ENCODE peak calls at places on chromosomes 3 and 15, in four cellular contexts. N, P, U and G are unnamed samples.

GRCh38 chr15:78316211-78317077 is 17.0 kb upstream of the SKIC8 start:
- DNase-seq in U (no peak), N (no peak), P (peak), G (no peak)

GRCh38 chr3:197298858-197299854 is 744 bp upstream of the DLG1 start:
- DNase-seq in P (peak), N (no peak), U (peak), G (peak)

GRCh38 chr3:108552267-108553159 is 36.7 kb downstream of the CIP2A start:
- DNase-seq in P (peak), N (no peak), U (no peak), G (no peak)

GRCh38 chr15:23422099-23422945 is 24.7 kb downstream of the GOLGA6L2 start:
- DNase-seq in N (no peak), U (no peak), P (no peak), G (no peak)

GRCh38 chr3:133934996-133935842 is 39.5 kb upstream of the RAB6B start:
- DNase-seq in P (no peak), U (no peak), N (no peak), G (no peak)

GRCh38 chr3:13890377-13891016 is 10.6 kb upstream of the WNT7A start:
- DNase-seq in U (peak), N (no peak), P (no peak), G (no peak)

GRCh38 chr15:56192659-56193442 is 50.8 kb downstream of the RFX7 start:
- DNase-seq in N (no peak), U (no peak), P (no peak), G (no peak)

GRCh38 chr3:172303941-172304558 is 144.2 kb downstream of the GHSR start:
- DNase-seq in N (no peak), U (no peak), P (no peak), G (no peak)

GRCh38 chr3:188104050-188104449 is 49.9 kb upstream of the LPP start:
- DNase-seq in P (no peak), N (no peak), U (no peak), G (no peak)

GRCh38 chr3:36911990-36912804 is 32.7 kb downstream of the TRANK1 start:
- DNase-seq in P (no peak), N (peak), U (no peak), G (no peak)

GRCh38 chr15:50055333-50056278 is 63.4 kb downstream of the ATP8B4 start:
- DNase-seq in N (no peak), U (no peak), P (no peak), G (no peak)

GRCh38 chr3:64489361-64490044 is 198.3 kb downstream of the ADAMTS9 start:
- DNase-seq in P (no peak), N (no peak), U (peak), G (peak)

GRCh38 chr3:112467584-112467983 is 31.7 kb downstream of the BTLA start:
- DNase-seq in U (no peak), P (no peak), N (no peak), G (no peak)

GRCh38 chr15:70504305-70504951 is 258.9 kb downstream of the UACA start:
- DNase-seq in U (no peak), P (peak), N (no peak), G (no peak)

GRCh38 chr3:71064288-71064975 is 519.1 kb downstream of the FOXP1 start:
- DNase-seq in P (peak), N (no peak), U (peak), G (peak)

GRCh38 chr3:70871909-70872656 is 559.6 kb upstream of the MDFIC2 start:
- DNase-seq in U (no peak), N (no peak), P (no peak), G (no peak)

GRCh38 chr3:109696932-109697331 is 359.6 kb upstream of the DPPA4 start:
- DNase-seq in N (no peak), P (no peak), U (no peak), G (no peak)

GRCh38 chr15:101504866-101505609 is 15.5 kb upstream of the PCSK6 start:
- DNase-seq in P (no peak), N (no peak), U (no peak), G (peak)

GRCh38 chr3:171156455-171157005 is 130.0 kb upstream of the SLC2A2 start:
- DNase-seq in N (no peak), P (no peak), U (no peak), G (no peak)

GRCh38 chr15:77031376-77032050 is 36.6 kb downstream of the PSTPIP1 start:
- DNase-seq in P (peak), U (no peak), N (no peak), G (no peak)

GRCh38 chr3:133330043-133330442 is 69.8 kb upstream of the BFSP2 start:
- DNase-seq in P (peak), N (no peak), U (no peak), G (peak)

GRCh38 chr15:95196176-95196915 is 965.0 kb downstream of the MCTP2 start:
- DNase-seq in U (no peak), P (no peak), N (no peak), G (no peak)

GRCh38 chr3:28841436-28841835 is 439.4 kb upstream of the RBMS3 start:
- DNase-seq in N (no peak), U (no peak), P (no peak), G (no peak)

GRCh38 chr3:106457278-106458210 is 588.7 kb upstream of the CBLB start:
- DNase-seq in U (no peak), P (no peak), N (peak), G (no peak)

GRCh38 chr3:102098130-102098885 is 249.0 kb downstream of the NFKBIZ start:
- DNase-seq in P (peak), U (no peak), N (no peak), G (no peak)

GRCh38 chr3:69326821-69327433 is 59.0 kb downstream of the FRMD4B start:
- DNase-seq in U (no peak), N (peak), P (no peak), G (no peak)

GRCh38 chr3:59894425-59895146 is 844.8 kb upstream of the CFAP20DC start:
- DNase-seq in N (no peak), P (no peak), U (no peak), G (no peak)

GRCh38 chr15:97904196-97904572 is 56.3 kb upstream of the ARRDC4 start:
- DNase-seq in N (no peak), U (peak), P (peak), G (peak)

GRCh38 chr15:33022629-33023028 is 171.9 kb downstream of the FMN1 start:
- DNase-seq in U (no peak), N (no peak), P (peak), G (peak)

DNA sequence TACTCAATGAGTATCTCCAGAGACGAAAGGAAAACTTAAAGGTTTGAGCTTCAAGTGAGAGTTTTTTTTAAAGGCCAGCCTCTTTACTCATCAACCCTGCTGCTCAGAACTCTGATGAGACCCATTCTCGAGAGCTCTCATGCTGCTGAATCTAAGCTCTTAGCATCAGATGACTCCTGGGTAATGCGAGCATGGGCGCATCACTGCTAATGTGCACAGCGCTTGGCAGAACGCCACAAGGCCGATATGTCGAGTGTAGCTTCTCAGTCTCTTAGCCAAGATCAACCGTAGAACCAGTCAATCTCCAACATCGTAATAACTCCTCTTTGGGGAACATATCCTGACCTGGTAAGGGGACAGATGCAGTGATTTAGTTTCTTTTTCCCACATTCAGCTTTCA is 195.2 kb upstream of the C2CD4B start:
- DNase-seq in N (no peak), U (no peak), P (peak), G (no peak)
- TF ChIP-seq NRF1 in N (no peak), U (no peak), P (no peak), G (no peak)

GRCh38 chr3:127195417-127195816 is 2.5 kb downstream of the PRR23E start:
- DNase-seq in P (no peak), N (no peak), U (no peak), G (no peak)
- TF ChIP-seq NRF1 in P (no peak), N (no peak), U (no peak), G (no peak)

GRCh38 chr15:29672923-29673809 is 149.1 kb downstream of the TJP1 start:
- DNase-seq in N (no peak), U (no peak), P (no peak), G (no peak)
- TF ChIP-seq NRF1 in N (no peak), U (no peak), P (no peak), G (no peak)

GRCh38 chr3:195802795-195803194 is 8.9 kb downstream of the MUC4 start:
- DNase-seq in P (no peak), U (no peak), N (no peak), G (no peak)

GRCh38 chr3:195800240-195800639 is 11.5 kb downstream of the MUC4 start:
- DNase-seq in U (no peak), P (no peak), N (no peak), G (no peak)

GRCh38 chr3:195803309-195803908 is 8.3 kb downstream of the MUC4 start:
- DNase-seq in P (no peak), U (no peak), N (no peak), G (no peak)

GRCh38 chr3:195801251-195802183 is 10.2 kb downstream of the MUC4 start:
- DNase-seq in U (no peak), P (no peak), N (no peak), G (no peak)

GRCh38 chr3:195802261-195802701 is 9.4 kb downstream of the MUC4 start:
- DNase-seq in P (no peak), N (no peak), U (no peak), G (no peak)
- TF ChIP-seq NRF1 in P (no peak), N (no peak), U (no peak), G (no peak)

DNA sequence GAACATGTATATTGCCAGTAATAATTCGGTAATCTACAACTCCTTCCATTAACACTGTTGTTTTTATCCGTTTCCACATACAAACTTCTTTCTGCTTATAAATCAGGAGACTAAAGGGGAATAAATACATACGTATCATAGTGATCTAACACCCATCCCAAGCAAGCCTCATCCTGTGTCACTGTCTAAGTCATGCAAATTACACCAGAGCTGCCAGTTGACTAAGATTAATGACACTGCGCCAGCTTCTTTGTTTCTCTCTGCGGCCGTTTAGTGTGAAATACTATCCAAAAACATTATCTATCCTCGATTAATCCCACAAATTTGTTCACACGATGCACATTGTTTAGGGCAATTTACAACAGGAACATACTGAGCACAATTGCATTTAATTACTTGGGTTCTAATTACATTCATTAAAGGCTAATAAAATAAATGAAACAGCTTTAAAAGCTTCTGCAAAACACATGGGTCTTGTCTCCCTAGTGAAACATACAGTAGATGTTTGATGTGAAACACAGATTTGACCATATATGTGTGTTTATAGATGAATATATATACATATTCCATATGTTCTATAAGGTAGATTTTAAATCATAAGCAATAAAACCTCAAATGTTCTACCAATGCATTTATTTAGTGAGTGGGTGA is 51.8 kb upstream of the CDIN1 start:
- DNase-seq in U (no peak), N (no peak), P (peak), G (no peak)
- TF ChIP-seq NRF1 in U (no peak), N (no peak), P (no peak), G (no peak)

GRCh38 chr15:83846847-83847246 is 192.9 kb downstream of the ADAMTSL3 start:
- DNase-seq in P (no peak), U (no peak), N (no peak), G (no peak)
- TF ChIP-seq NRF1 in P (no peak), U (no peak), N (no peak), G (no peak)

DNA sequence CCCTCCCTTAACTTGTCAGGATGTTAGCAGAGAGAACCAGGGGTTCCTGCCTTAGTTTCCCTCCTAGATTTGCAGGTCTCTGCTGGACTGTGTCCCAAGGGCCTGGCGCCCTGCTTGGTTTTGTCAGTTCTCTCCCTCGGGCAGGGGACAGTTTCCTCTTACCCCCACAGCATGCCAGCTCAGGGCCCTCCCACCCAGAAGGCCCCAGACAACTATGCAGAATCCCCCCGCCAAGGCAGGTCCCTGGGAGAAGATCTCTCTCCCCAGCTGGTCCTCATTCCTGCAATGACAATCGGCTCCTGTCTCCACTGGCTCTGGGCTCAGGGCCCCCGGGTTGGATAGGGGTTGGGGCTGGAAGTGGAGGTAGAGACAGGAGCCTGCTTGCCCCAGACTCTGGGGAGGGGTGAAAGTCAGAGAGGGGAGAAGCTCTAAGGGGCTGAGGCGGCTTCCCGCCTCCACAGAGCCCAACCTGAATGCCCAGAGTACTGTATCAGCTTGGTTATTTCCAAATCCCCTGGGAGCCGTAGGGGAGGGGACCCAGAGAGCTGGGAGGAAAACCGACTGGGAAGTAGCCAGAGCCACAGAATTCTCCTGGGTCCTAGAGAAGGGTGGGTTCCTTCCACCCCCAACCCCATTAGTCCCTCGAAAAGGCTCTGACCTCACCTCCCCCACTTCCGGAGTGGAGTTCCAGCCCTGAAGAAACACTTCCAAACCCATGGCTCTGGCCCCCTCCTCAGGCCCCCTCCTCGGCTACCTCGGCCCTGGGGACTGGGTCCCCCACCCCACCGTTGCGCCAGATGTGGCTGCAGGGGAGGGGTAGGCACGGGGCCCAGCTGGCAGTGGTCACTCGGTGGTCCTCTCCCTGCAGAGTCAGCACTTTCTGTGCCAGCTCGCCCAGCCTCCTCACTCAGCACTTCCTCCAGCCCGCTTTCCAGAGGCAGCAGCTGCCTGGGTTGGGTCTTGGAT is 3.8 kb upstream of the LOXL1 start:
- DNase-seq in U (no peak), N (no peak), P (no peak), G (peak)
- TF ChIP-seq NRF1 in U (no peak), N (no peak), P (no peak), G (no peak)

GRCh38 chr3:15488002-15488401 is 33.5 kb downstream of the COLQ start:
- DNase-seq in N (no peak), P (no peak), U (no peak), G (no peak)

GRCh38 chr3:15486020-15486419 is 35.5 kb downstream of the COLQ start:
- DNase-seq in N (no peak), U (no peak), P (no peak), G (no peak)

GRCh38 chr3:15490158-15490557 is 31.3 kb downstream of the COLQ start:
- DNase-seq in P (no peak), U (no peak), N (no peak), G (no peak)

GRCh38 chr3:15491143-15491542 is 30.4 kb downstream of the COLQ start:
- DNase-seq in P (no peak), N (no peak), U (no peak), G (no peak)

DNA sequence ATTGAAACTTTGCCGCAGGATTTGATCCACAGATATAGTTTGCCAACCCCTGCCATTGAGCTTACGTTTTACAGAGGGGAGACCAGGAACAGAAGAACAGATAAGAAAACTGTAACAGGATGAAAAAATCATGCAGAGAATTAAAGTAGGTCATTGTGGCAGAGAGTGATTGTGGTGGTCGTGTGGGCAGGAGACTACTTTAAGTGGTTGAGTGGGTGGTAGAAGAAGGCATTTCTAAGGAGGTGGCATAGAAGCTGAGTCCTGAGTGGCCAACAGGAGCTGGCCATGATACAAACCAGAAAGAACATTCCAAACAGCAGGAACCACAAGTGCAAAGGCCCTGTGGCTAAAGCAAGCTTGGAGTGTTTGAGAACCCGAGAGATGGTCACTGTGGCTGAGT is 34.5 kb downstream of the COLQ start:
- DNase-seq in P (no peak), U (no peak), N (no peak), G (no peak)
- TF ChIP-seq NRF1 in P (no peak), U (no peak), N (no peak), G (no peak)

GRCh38 chr3:194178693-194179092 is 42.7 kb downstream of the HES1 start:
- DNase-seq in N (no peak), P (no peak), U (no peak), G (no peak)
- TF ChIP-seq NRF1 in N (no peak), P (no peak), U (no peak), G (no peak)

DNA sequence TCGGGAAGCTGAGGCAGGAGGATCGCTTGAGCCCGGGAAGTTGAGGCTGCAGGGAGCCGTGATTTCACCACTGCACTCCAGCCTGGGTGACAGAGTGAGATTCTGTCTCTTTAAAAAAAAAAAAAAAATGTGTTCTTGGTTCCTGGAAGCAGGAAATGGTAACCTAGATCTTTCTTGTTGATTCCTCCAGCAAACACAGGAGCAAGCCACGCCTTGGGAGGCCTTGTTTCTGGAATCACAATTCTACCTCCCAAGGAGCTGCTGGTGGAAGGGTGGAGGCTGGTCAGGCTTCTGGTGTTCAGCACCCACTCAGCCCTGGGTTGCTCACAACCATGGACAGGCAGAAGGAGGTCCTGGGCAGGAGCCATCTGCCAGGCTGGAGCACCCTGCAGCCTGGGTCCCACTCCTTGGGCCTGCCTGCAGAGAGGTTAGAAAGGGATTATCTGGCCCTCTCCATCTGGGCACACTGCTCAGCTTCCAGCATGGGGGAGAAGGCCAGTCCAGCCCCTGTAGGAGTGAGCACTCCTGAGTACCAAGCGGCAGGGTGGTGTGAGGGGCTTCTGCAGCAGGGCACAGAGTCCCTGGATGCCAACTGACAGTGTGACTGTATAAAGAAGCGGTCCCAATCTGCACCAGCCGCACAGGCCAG is 65.6 kb downstream of the ABTB1 start:
- DNase-seq in N (no peak), U (no peak), P (no peak), G (no peak)
- TF ChIP-seq NRF1 in N (no peak), U (no peak), P (no peak), G (no peak)